ENCODE peak calls at places on chromosomes 12 and 14, in nine cellular contexts. X is esophagus squamous epithelium; O is CD8-positive, alpha-beta T cell; A is CD4-positive, alpha-beta memory T cell; D is SK-N-SH; J is PC-3; R is psoas muscle; N is lower lobe of right lung; T is esophagus muscularis mucosa. Q is an unnamed sample. For H3K4me1 and H3K9me3, the result is how much of the 10 kb centered on the place peaks cover.

GRCh38 chr14:32940066-32940651 is 1.5 kb downstream of the NPAS3 start:
- DNase-seq in X (no peak), O (no peak), A (no peak), D (no peak), J (peak), R (no peak), N (no peak), T (no peak), Q (no peak)

GRCh38 chr12:126726481-126727217 is 1540.3 kb upstream of the TMEM132C start:
- DNase-seq in X (no peak), O (no peak), A (no peak), D (peak), J (no peak), R (no peak), N (no peak), T (no peak), Q (no peak)

GRCh38 chr12:59946635-59947034 is 350.8 kb downstream of the SLC16A7 start:
- DNase-seq in X (no peak), O (no peak), A (no peak), D (no peak), J (no peak), R (no peak), N (no peak), T (no peak), Q (no peak)

GRCh38 chr12:11166300-11166699 is 4.7 kb upstream of the SMIM10L1 start:
- DNase-seq in X (no peak), O (no peak), A (no peak), D (no peak), J (no peak), R (no peak), N (no peak), T (no peak), Q (no peak)

GRCh38 chr12:48198619-48198973 is 4.5 kb downstream of the OR10AD1 start:
- DNase-seq in X (no peak), O (no peak), A (no peak), D (peak), J (no peak), R (peak), N (peak), T (peak), Q (peak)

GRCh38 chr12:5590316-5590715 is 158.4 kb downstream of the NTF3 start:
- DNase-seq in X (no peak), O (no peak), A (no peak), D (no peak), J (no peak), R (no peak), N (no peak), T (no peak), Q (no peak)

GRCh38 chr12:64633940-64634337 is 23.6 kb downstream of the RASSF3 start:
- DNase-seq in X (no peak), O (no peak), A (no peak), D (no peak), J (peak), R (no peak), N (peak), T (no peak), Q (peak)

GRCh38 chr12:93441617-93442410 is at the start of gene UBE2N:
- DNase-seq in X (peak), O (peak), A (peak), D (peak), J (peak), R (peak), N (peak), T (peak), Q (peak)

GRCh38 chr12:2248087-2248900 is 195.5 kb downstream of the CACNA1C start:
- DNase-seq in X (no peak), O (no peak), A (no peak), D (peak), J (no peak), R (no peak), N (no peak), T (no peak), Q (no peak)

GRCh38 chr12:65620026-65620425 is 204.3 kb upstream of the HMGA2 start:
- DNase-seq in X (no peak), O (no peak), A (no peak), D (no peak), J (no peak), R (no peak), N (no peak), T (no peak), Q (no peak)

GRCh38 chr12:71693126-71693525 is 7.2 kb downstream of the TMEM19 start:
- DNase-seq in X (no peak), O (no peak), A (no peak), D (no peak), J (no peak), R (no peak), N (no peak), T (no peak), Q (no peak)

GRCh38 chr14:68669101-68669500 is 123.8 kb downstream of the ZFP36L1 start:
- DNase-seq in X (no peak), O (no peak), A (no peak), D (no peak), J (peak), R (no peak), N (no peak), T (no peak), Q (no peak)

GRCh38 chr14:83395321-83395720 is 1861.7 kb upstream of the SEL1L start:
- DNase-seq in X (no peak), O (no peak), A (no peak), D (no peak), J (no peak), R (no peak), N (no peak), T (no peak), Q (no peak)

GRCh38 chr12:131035268-131035681 is 81.6 kb downstream of the ADGRD1 start:
- DNase-seq in X (no peak), O (no peak), A (no peak), D (no peak), J (no peak), R (no peak), N (peak), T (no peak), Q (peak)

GRCh38 chr14:20848955-20849570 is 42.1 kb upstream of the RNASE3 start:
- DNase-seq in X (no peak), O (no peak), A (no peak), D (no peak), J (peak), R (no peak), N (no peak), T (no peak), Q (no peak)

GRCh38 chr12:60539592-60539991 is 943.8 kb downstream of the SLC16A7 start:
- DNase-seq in X (no peak), O (no peak), A (no peak), D (no peak), J (no peak), R (no peak), N (no peak), T (no peak), Q (no peak)

GRCh38 chr14:63922696-63923421 is 70.1 kb downstream of the SYNE2 start:
- DNase-seq in X (no peak), O (no peak), A (no peak), D (no peak), J (peak), R (no peak), N (peak), T (peak), Q (no peak)

GRCh38 chr12:79409562-79409961 is 281.2 kb downstream of the PAWR start:
- DNase-seq in X (no peak), O (no peak), A (no peak), D (no peak), J (peak), R (no peak), N (no peak), T (no peak), Q (no peak)

GRCh38 chr14:105866841-105867321 is 340.5 kb downstream of the TMEM121 start:
- DNase-seq in X (no peak), O (no peak), A (no peak), D (no peak), J (no peak), R (no peak), N (no peak), T (no peak), Q (peak)

GRCh38 chr14:37034410-37035285 is 137.8 kb downstream of the SLC25A21 start:
- DNase-seq in X (no peak), O (no peak), A (no peak), D (no peak), J (no peak), R (no peak), N (no peak), T (no peak), Q (no peak)

GRCh38 chr14:99667045-99667444 is 17.1 kb upstream of the CYP46A1 start:
- DNase-seq in X (no peak), O (no peak), A (no peak), D (no peak), J (no peak), R (peak), N (no peak), T (no peak), Q (no peak)

GRCh38 chr14:99667821-99668220 is 16.3 kb upstream of the CYP46A1 start:
- DNase-seq in X (no peak), O (no peak), A (no peak), D (no peak), J (no peak), R (no peak), N (no peak), T (no peak), Q (no peak)

GRCh38 chr14:99668307-99668997 is 15.6 kb upstream of the CYP46A1 start:
- DNase-seq in X (no peak), O (no peak), A (no peak), D (no peak), J (no peak), R (no peak), N (no peak), T (no peak), Q (no peak)

GRCh38 chr14:99664636-99665273 is 19.3 kb upstream of the CYP46A1 start:
- DNase-seq in X (no peak), O (no peak), A (no peak), D (no peak), J (no peak), R (peak), N (no peak), T (no peak), Q (no peak)

DNA sequence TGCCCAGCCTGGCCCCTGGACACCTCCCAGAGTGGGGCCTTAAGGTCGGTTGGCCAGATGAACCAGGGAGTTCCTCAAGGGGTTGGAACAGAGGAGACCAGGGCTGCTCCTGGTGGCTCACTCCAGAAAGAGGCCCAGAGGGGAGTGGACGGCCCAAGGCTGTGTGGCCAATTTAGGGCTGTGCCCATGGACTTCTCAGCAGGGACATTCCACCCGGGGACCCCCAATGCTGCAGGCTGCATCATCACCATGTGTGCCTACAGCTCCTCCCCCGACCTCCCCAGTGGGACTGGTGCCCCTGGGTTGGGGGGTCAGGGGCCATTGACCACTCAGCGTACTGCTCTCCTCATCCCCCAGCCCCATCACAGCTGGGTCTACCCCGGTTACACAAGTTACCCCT is 17.6 kb upstream of the CYP46A1 start:
- DNase-seq in X (no peak), O (no peak), A (no peak), D (no peak), J (no peak), R (peak), N (no peak), T (no peak), Q (no peak)
- H3K4me1 ChIP-seq in X (under half), O (under half), A (under half), D (under half), J (under half), R (under half), N (under half), T (under half), Q (under half)

GRCh38 chr12:34397591-34398365 is 375.5 kb downstream of the ALG10 start:
- DNase-seq in X (no peak), O (no peak), A (no peak), D (peak), J (no peak), R (peak), N (peak), T (peak), Q (peak)
- H3K9me3 ChIP-seq in X (under half), O (under half), A (under half), D (under half), J (under half), R (under half), N (under half), T (half or more), Q (under half)

GRCh38 chr12:72790273-72790672 is 518.1 kb downstream of the TRHDE start:
- DNase-seq in X (no peak), O (no peak), A (no peak), D (no peak), J (peak), R (no peak), N (no peak), T (no peak), Q (no peak)
- H3K27ac ChIP-seq in X (no peak), O (no peak), A (no peak), D (no peak), J (no peak), R (no peak), N (no peak), T (no peak), Q (no peak)

GRCh38 chr12:57519758-57520007 is 631 bp downstream of the DDIT3 start:
- DNase-seq in X (no peak), O (no peak), A (peak), D (no peak), J (no peak), R (no peak), N (no peak), T (no peak), Q (no peak)

GRCh38 chr12:57520008-57520726 is at the start of gene DDIT3:
- DNase-seq in X (peak), O (peak), A (peak), D (peak), J (peak), R (peak), N (peak), T (peak), Q (peak)

GRCh38 chr12:57518176-57518919 is 2.0 kb downstream of the DDIT3 start:
- DNase-seq in X (no peak), O (no peak), A (no peak), D (no peak), J (no peak), R (no peak), N (no peak), T (no peak), Q (no peak)

GRCh38 chr12:57517187-57517586 is 3.1 kb downstream of the DDIT3 start:
- DNase-seq in X (no peak), O (no peak), A (no peak), D (no peak), J (peak), R (no peak), N (no peak), T (no peak), Q (no peak)

DNA sequence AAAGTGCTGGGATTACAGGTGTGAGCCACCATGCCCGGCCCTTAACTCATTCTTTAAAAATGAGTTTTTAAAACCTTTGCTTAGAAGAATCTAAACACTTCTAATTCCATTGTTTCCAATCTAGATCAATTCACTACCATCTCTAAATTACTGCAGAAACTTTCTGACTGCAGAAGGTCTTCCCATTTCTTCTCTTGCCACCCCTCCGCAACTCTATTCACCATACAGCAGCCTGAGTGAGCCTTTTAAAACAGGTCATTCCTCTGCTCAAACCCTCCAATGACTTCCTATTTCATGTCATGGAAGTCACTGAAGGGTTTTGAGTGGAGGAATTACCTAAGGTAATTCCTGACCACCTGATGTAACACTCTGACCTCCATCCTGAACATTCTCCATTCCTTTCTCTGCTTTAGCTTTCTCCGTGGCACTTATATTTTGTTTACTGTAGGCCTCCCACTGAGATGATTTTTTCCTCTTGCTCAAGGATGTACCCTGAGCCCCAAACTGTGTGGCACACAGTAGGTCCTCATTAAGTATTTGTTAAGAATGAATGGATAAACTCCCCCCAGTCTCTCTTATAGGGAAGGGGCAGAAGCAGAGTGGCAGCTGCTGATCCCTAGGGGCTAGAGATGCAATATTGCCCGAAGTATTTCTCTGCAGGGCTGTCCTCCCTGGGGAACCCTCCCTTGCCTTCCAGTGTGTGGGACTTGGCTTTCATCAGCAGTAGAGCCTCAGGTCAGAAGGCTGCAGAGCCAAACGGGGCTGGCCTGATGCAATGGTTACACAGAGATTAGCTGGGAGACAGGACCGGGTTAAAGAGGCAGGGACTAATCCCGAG is 1.2 kb downstream of the DDIT3 start:
- DNase-seq in X (no peak), O (no peak), A (no peak), D (no peak), J (peak), R (peak), N (no peak), T (no peak), Q (no peak)
- H3K4me1 ChIP-seq in X (under half), O (under half), A (half or more), D (under half), J (under half), R (under half), N (under half), T (half or more), Q (under half)

DNA sequence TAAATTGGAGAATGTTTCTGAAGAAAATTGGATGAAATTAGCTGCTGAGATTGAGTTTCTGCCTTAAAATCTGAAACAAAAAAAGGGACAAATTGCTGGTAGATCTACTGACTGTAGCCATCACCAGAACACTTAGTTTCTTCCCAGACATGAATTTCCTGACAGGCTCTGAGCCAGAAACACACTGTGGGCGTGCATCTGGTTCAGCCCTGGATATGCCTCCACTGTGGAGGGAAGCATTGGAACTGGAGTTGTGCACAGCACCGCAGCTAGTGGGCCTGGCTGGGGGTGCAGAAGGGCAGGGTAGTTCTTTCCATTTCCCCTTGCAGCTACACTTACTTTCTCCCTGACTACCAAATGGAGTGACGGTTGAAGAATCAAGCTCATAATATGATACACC is 31.2 kb downstream of the CREBL2 start:
- DNase-seq in X (no peak), O (no peak), A (no peak), D (no peak), J (no peak), R (no peak), N (no peak), T (no peak), Q (no peak)
- H3K9me3 ChIP-seq in X (under half), O (under half), A (under half), D (under half), J (under half), R (under half), N (under half), T (under half), Q (under half)

GRCh38 chr14:35337557-35338255 is 45.5 kb downstream of the PSMA6 start:
- DNase-seq in X (no peak), O (no peak), A (no peak), D (peak), J (no peak), R (no peak), N (peak), T (no peak), Q (peak)
- H3K27ac ChIP-seq in X (peak), O (no peak), A (no peak), D (no peak), J (no peak), R (peak), N (peak), T (peak), Q (peak)